ENCODE peak calls at places on chromosomes 2 and 18, in four cellular contexts. M is HepG2, K is GM12878, J is K562. O is an unnamed sample.

GRCh38 chr18:58942486-58942885 is 77.8 kb downstream of the ZNF532 start:
- DNase-seq in J (no peak), K (no peak), M (no peak), O (no peak)

GRCh38 chr2:228728961-228729360 is 542.1 kb downstream of the PID1 start:
- DNase-seq in M (no peak), J (no peak), K (no peak), O (no peak)

GRCh38 chr2:150400849-150401248 is 86.6 kb downstream of the RND3 start:
- DNase-seq in M (no peak), J (no peak), K (no peak), O (no peak)

GRCh38 chr2:70927641-70928040 is 8.1 kb upstream of the ATP6V1B1 start:
- DNase-seq in M (no peak), J (no peak), K (no peak), O (no peak)

GRCh38 chr2:55876425-55877084 is 47.0 kb downstream of the EFEMP1 start:
- DNase-seq in K (no peak), J (no peak), M (no peak), O (no peak)

GRCh38 chr2:132670104-132670960 is at the start of gene LYPD1:
- DNase-seq in M (no peak), K (no peak), J (no peak), O (peak)

GRCh38 chr18:9862686-9863085 is 23.1 kb upstream of the TXNDC2 start:
- DNase-seq in K (no peak), M (no peak), J (no peak), O (no peak)

GRCh38 chr2:206031950-206032567 is 53.9 kb downstream of the INO80D start:
- DNase-seq in K (no peak), J (no peak), M (no peak), O (no peak)

GRCh38 chr2:118881490-118882129 is 34.2 kb upstream of the EN1 start:
- DNase-seq in M (peak), J (peak), K (no peak), O (peak)

GRCh38 chr2:8391126-8391525 is 290.7 kb upstream of the ID2 start:
- DNase-seq in K (no peak), M (no peak), J (no peak), O (no peak)

GRCh38 chr2:85784474-85784986 is 30.7 kb downstream of the ATOH8 start:
- DNase-seq in J (no peak), M (no peak), K (no peak), O (no peak)

GRCh38 chr2:40041983-40042382 is 262.9 kb upstream of the THUMPD2 start:
- DNase-seq in K (no peak), M (no peak), J (no peak), O (no peak)

GRCh38 chr18:11695736-11696135 is 6.7 kb downstream of the GNAL start:
- DNase-seq in K (no peak), M (no peak), J (no peak), O (no peak)

GRCh38 chr2:63862802-63863201 is 21.1 kb downstream of the UGP2 start:
- DNase-seq in M (peak), J (no peak), K (no peak), O (no peak)

GRCh38 chr2:99403084-99403483 is 65.9 kb downstream of the EIF5B start:
- DNase-seq in K (no peak), M (peak), J (no peak), O (no peak)

GRCh38 chr2:239805414-239805813 is 219.7 kb downstream of the NDUFA10 start:
- DNase-seq in M (no peak), J (no peak), K (no peak), O (no peak)

GRCh38 chr18:56009451-56009850 is 421.5 kb upstream of the TCF4 start:
- DNase-seq in J (no peak), M (no peak), K (no peak), O (no peak)

GRCh38 chr2:151260492-151261239 is 997 bp downstream of the RBM43 start:
- DNase-seq in M (no peak), J (peak), K (peak), O (no peak)

GRCh38 chr18:43060020-43060419 is 55.5 kb downstream of the RIT2 start:
- DNase-seq in J (no peak), K (no peak), M (no peak), O (no peak)

GRCh38 chr2:147810883-147811765 is 33.7 kb upstream of the ACVR2A start:
- DNase-seq in K (no peak), J (no peak), M (no peak), O (no peak)

GRCh38 chr2:105827351-105828096 is 82.8 kb downstream of the NCK2 start:
- DNase-seq in M (no peak), K (no peak), J (no peak), O (no peak)

GRCh38 chr18:400466-400865 is 100.0 kb downstream of the COLEC12 start:
- DNase-seq in K (no peak), J (no peak), M (no peak), O (no peak)

GRCh38 chr2:11024687-11025086 is 113.0 kb downstream of the KCNF1 start:
- DNase-seq in J (no peak), K (no peak), M (no peak), O (no peak)

GRCh38 chr2:198376677-198377076 is 572.3 kb downstream of the PLCL1 start:
- DNase-seq in M (no peak), K (no peak), J (no peak), O (no peak)

GRCh38 chr2:25817630-25818029 is 60.7 kb downstream of the ASXL2 start:
- DNase-seq in K (peak), M (no peak), J (no peak), O (no peak)

GRCh38 chr2:38176619-38177021 is 100.7 kb upstream of the CYP1B1 start:
- DNase-seq in K (no peak), M (no peak), J (no peak), O (no peak)

GRCh38 chr18:68826111-68826510 is 28.2 kb downstream of the CCDC102B start:
- DNase-seq in M (no peak), K (no peak), J (no peak), O (no peak)

GRCh38 chr2:49251766-49252165 is 97.5 kb upstream of the FSHR start:
- DNase-seq in M (no peak), K (no peak), J (no peak), O (no peak)

GRCh38 chr18:12628706-12629702 is 28.9 kb downstream of the SPIRE1 start:
- DNase-seq in M (no peak), K (no peak), J (no peak), O (no peak)

GRCh38 chr18:36580874-36581750 is 247.7 kb downstream of the TPGS2 start:
- DNase-seq in K (no peak), J (no peak), M (no peak), O (no peak)

GRCh38 chr2:128901572-128902391 is 583.1 kb upstream of the HS6ST1 start:
- DNase-seq in K (no peak), M (no peak), J (no peak), O (no peak)

GRCh38 chr2:46970334-46971288 is 55.0 kb upstream of the MCFD2 start:
- DNase-seq in J (no peak), M (peak), K (no peak), O (no peak)

GRCh38 chr18:5891361-5892215 is 3.7 kb downstream of the TMEM200C start:
- DNase-seq in M (no peak), K (no peak), J (no peak), O (no peak)

GRCh38 chr2:121746071-121746578 is 9.3 kb upstream of the TSN start:
- DNase-seq in J (no peak), K (no peak), M (no peak), O (no peak)

GRCh38 chr2:240777416-240778212 is 42.4 kb downstream of the KIF1A start:
- DNase-seq in J (no peak), M (no peak), K (no peak), O (no peak)

GRCh38 chr2:170997893-170998477 is 68.9 kb downstream of the GORASP2 start:
- DNase-seq in M (no peak), J (no peak), K (no peak), O (no peak)

GRCh38 chr18:27428120-27428519 is 243.0 kb upstream of the CHST9 start:
- DNase-seq in J (no peak), K (no peak), M (no peak), O (no peak)

DNA sequence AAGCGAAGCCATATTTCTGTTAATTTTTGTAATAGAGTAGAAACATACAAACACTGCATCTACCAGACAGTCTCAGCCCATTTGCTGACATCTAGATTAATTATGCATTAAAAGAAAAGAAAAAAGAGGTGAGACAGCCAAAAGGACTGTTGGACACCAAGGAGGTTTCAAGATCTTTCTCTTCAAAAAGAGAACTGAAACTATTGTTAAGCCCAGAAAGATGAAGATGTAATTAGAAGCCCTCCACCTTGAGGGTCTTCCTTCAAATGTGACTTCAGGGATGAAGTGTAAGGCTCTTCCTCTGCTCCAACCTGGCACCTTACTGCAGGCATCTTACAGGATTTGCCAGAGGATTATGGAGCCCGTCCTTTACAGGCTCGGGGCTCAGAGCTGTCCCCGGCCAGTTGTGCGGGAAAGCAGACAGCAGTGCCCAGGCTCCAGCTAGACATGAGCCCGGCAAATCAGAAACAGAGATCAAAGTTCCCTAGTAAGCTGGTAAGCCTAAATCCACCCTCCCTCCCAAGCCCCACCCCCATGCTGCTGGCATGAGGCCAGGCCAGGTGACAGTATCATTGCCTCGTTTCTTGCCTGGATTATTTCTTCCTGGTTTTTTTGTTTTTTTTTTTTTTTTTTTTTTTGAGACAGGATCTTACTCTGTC is 38.9 kb downstream of the ADI1 start:
- DNase-seq in K (no peak), M (peak), J (no peak), O (no peak)
- TF ChIP-seq SP1 in K (no peak), M (no peak), J (no peak), O (no peak)

DNA sequence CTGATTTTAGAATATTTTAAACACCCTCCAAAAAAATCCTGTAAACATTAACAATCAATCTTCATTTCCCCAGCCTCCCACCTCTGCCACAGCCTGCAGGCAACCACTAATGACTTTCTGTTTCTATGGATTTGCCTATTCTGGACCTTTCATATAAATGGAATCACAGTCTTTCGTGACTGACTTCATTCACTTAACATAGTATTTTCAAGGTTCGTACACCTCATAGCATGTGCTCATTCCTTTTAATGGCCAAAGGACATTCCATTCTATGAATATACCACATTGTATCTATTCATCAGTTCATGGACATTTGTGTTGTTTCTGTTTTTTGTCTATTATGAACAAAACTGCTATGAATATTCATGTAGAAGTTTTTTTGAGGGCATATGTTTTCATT is 48.5 kb downstream of the NAT8 start:
- DNase-seq in K (no peak), J (no peak), M (no peak), O (no peak)
- TF ChIP-seq TARDBP in K (no peak), J (no peak), M (no peak), O (no peak)

DNA sequence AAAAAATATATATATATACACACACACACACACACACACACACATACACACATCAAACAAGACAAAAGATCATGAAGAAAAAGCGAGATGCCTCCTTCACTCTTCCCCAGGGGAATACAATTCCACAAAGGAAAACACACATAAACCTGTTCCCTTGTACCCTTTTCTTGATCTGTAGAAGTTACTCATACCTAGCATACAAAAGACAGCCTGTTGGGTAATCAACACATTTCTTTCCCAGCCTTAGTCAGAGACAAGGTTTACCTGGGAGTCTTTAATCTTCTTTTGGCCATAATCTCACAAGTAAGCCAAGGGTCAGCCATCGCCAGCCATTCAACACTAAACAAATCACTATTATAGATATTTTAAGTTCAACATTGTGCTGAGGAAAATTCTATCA is 407.0 kb downstream of the SUCLG1 start:
- DNase-seq in K (no peak), J (no peak), M (no peak), O (no peak)
- TF ChIP-seq BHLHE40 in K (no peak), J (no peak), M (no peak), O (no peak)

GRCh38 chr2:158583923-158584322 is 127.2 kb downstream of the PKP4 start:
- DNase-seq in M (no peak), K (no peak), J (no peak), O (no peak)
- TF ChIP-seq SP1 in M (no peak), K (no peak), J (no peak), O (no peak)

DNA sequence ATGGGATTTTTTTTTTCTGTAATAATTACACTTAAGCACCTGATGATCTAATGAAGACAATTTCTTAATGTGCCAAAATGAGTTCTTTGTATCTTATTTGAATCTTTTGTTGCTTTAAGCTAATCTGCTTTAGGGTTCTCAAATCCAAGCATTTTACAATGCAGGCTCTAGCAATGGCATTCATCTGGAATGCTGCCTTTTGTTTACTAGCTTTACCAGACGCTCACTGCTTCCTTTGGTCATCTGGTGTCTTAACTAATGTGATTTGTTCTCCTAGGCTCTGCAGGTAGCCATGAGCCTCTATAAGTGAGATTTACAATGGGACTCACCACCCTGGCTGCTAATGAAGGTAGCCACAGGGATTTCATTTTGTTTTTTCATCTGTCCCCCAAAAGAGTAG is 100.3 kb downstream of the GREB1L start:
- DNase-seq in K (no peak), M (no peak), J (no peak), O (no peak)
- TF ChIP-seq TARDBP in K (no peak), M (no peak), J (no peak), O (no peak)

GRCh38 chr2:186992597-186992996 is 143.6 kb upstream of the ZSWIM2 start:
- DNase-seq in J (no peak), K (no peak), M (no peak), O (no peak)

GRCh38 chr2:186991766-186992417 is 142.9 kb upstream of the ZSWIM2 start:
- DNase-seq in J (no peak), K (no peak), M (no peak), O (no peak)

GRCh38 chr2:186995092-186995491 is 146.1 kb upstream of the ZSWIM2 start:
- DNase-seq in J (no peak), M (no peak), K (no peak), O (no peak)
- TF ChIP-seq BHLHE40 in J (no peak), M (no peak), K (no peak), O (no peak)

GRCh38 chr2:104430892-104431291 is 423.0 kb upstream of the POU3F3 start:
- DNase-seq in J (no peak), M (no peak), K (no peak), O (no peak)

GRCh38 chr2:104431701-104432121 is 422.2 kb upstream of the POU3F3 start:
- DNase-seq in J (no peak), M (no peak), K (no peak), O (no peak)

GRCh38 chr2:104432972-104433371 is 420.9 kb upstream of the POU3F3 start:
- DNase-seq in J (no peak), K (no peak), M (no peak), O (no peak)

GRCh38 chr2:104434363-104434792 is 419.5 kb upstream of the POU3F3 start:
- DNase-seq in M (no peak), J (no peak), K (peak), O (peak)

DNA sequence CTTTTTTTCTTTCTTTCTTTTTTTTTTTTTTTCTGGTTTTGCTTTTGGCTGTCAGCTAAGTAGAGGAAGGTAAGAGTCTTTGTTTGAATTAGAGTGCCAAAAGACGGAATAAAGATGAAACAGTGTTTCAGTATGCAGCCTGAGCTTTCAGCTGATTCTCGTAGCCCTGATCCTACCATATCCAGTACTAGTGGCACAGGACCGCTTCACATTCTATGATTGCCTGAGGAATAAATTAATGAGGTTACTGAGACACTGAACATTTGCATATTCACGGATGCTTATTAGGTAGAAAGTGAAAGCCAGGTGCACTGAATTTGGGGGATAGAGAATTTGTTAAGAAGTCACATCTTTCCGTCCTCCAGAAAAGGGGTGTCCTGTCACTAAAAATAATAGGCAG is 421.5 kb upstream of the POU3F3 start:
- DNase-seq in M (no peak), J (no peak), K (no peak), O (no peak)
- TF ChIP-seq SP1 in M (no peak), J (no peak), K (no peak), O (no peak)

DNA sequence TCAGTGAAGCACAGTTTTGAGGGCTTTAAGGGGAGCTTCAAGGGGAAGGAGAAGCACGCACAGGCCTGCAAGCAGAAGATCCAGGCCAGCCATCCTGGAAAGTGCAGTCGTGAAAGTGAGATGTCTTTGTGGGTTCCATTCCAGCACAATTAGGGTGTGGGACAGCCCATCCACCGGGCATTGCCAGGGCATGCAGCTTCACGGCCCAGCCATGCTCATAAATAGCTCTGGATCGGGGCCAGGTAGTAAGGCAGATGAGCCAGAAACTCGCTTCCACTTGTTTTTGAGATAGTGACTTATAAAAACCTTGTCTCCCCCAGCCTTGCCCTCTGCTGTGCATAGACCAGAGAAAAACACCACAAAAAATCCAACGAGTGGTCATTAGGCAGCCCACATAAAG is 21.0 kb downstream of the KDSR start:
- DNase-seq in K (no peak), M (no peak), J (no peak), O (no peak)
- TF ChIP-seq TARDBP in K (no peak), M (no peak), J (no peak), O (no peak)

GRCh38 chr18:34957119-34957863 is 83.9 kb upstream of the MAPRE2 start:
- DNase-seq in M (peak), J (no peak), K (no peak), O (no peak)
- TF ChIP-seq BHLHE40 in M (no peak), J (no peak), K (no peak), O (no peak)

DNA sequence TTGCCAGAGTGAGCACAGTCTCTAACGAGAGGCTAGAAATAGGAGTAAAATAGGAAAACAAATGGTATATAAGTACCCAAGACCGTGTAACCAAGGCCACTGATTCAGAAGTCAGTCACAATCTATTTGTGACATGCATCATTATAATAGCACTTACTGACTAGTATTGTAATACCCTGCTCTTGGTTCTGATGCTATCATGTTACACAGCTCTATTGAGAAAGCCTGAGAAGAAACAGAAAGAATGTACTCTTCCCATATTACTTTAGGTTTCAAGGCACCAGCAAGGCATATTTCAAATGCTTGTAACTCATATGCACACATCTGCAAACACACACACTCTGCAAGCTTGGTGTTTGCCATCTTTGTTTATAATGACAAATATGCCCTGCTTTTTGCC is 746.4 kb downstream of the SLC4A3 start:
- DNase-seq in M (no peak), K (no peak), J (no peak), O (no peak)
- TF ChIP-seq SP1 in M (no peak), K (no peak), J (no peak), O (no peak)

O was measured in HEK293T.